ENCODE peak calls at places on chromosomes 1 and 21, in five cellular contexts. One of them, this sample, is unnamed.

GRCh38 chr1:168717906-168718891 is 10.8 kb downstream of the DPT start:
- DNase-seq in AG04450: no peak
- DNase-seq in GM10248: no peak
- DNase-seq in ovary: no peak
- DNase-seq in stomach: peak
- DNase-seq in this sample: no peak

GRCh38 chr21:25313891-25314646 is 293.2 kb downstream of the MRPL39 start:
- DNase-seq in AG04450: peak
- DNase-seq in GM10248: no peak
- DNase-seq in ovary: no peak
- DNase-seq in stomach: no peak
- DNase-seq in this sample: no peak

GRCh38 chr1:18481921-18482701 is 1.4 kb downstream of the KLHDC7A start:
- DNase-seq in AG04450: no peak
- DNase-seq in GM10248: no peak
- DNase-seq in ovary: no peak
- DNase-seq in stomach: peak
- DNase-seq in this sample: no peak

GRCh38 chr1:161943713-161944112 is 80.0 kb downstream of the OLFML2B start:
- DNase-seq in AG04450: no peak
- DNase-seq in GM10248: no peak
- DNase-seq in ovary: no peak
- DNase-seq in stomach: no peak
- DNase-seq in this sample: no peak

GRCh38 chr1:228000836-228001563 is 5.8 kb upstream of the WNT3A start:
- DNase-seq in AG04450: no peak
- DNase-seq in GM10248: peak
- DNase-seq in ovary: no peak
- DNase-seq in stomach: peak
- DNase-seq in this sample: no peak

GRCh38 chr1:174276087-174276486 is 116.8 kb downstream of the RABGAP1L start:
- DNase-seq in AG04450: no peak
- DNase-seq in GM10248: no peak
- DNase-seq in ovary: no peak
- DNase-seq in stomach: no peak
- DNase-seq in this sample: no peak

GRCh38 chr21:25862112-25862511 is 127.3 kb downstream of the GABPA start:
- DNase-seq in AG04450: no peak
- DNase-seq in GM10248: no peak
- DNase-seq in ovary: no peak
- DNase-seq in stomach: no peak
- DNase-seq in this sample: no peak

GRCh38 chr1:94697839-94698238 is 122.3 kb upstream of the SLC44A3 start:
- DNase-seq in AG04450: no peak
- DNase-seq in GM10248: no peak
- DNase-seq in ovary: no peak
- DNase-seq in stomach: no peak
- DNase-seq in this sample: no peak

GRCh38 chr1:185789846-185790735 is 55.9 kb downstream of the HMCN1 start:
- DNase-seq in AG04450: no peak
- DNase-seq in GM10248: no peak
- DNase-seq in ovary: no peak
- DNase-seq in stomach: no peak
- DNase-seq in this sample: peak

GRCh38 chr1:229690662-229691061 is 64.6 kb downstream of the URB2 start:
- DNase-seq in AG04450: no peak
- DNase-seq in GM10248: no peak
- DNase-seq in ovary: no peak
- DNase-seq in stomach: no peak
- DNase-seq in this sample: no peak

GRCh38 chr1:237879195-237879594 is 11.5 kb downstream of the ZP4 start:
- DNase-seq in AG04450: no peak
- DNase-seq in GM10248: no peak
- DNase-seq in ovary: no peak
- DNase-seq in stomach: no peak
- DNase-seq in this sample: no peak

GRCh38 chr1:46581685-46582455 is 22.2 kb downstream of the MKNK1 start:
- DNase-seq in AG04450: no peak
- DNase-seq in GM10248: no peak
- DNase-seq in ovary: no peak
- DNase-seq in stomach: no peak
- DNase-seq in this sample: no peak

GRCh38 chr1:176785046-176785445 is 322.1 kb downstream of the PAPPA2 start:
- DNase-seq in AG04450: no peak
- DNase-seq in GM10248: no peak
- DNase-seq in ovary: no peak
- DNase-seq in stomach: no peak
- DNase-seq in this sample: no peak

GRCh38 chr1:154999651-155000474 is 2.7 kb upstream of the ZBTB7B start:
- DNase-seq in AG04450: no peak
- DNase-seq in GM10248: peak
- DNase-seq in ovary: peak
- DNase-seq in stomach: peak
- DNase-seq in this sample: no peak

GRCh38 chr1:22526677-22527076 is 36.6 kb upstream of the EPHA8 start:
- DNase-seq in AG04450: no peak
- DNase-seq in GM10248: no peak
- DNase-seq in ovary: no peak
- DNase-seq in stomach: no peak
- DNase-seq in this sample: no peak

GRCh38 chr1:47593598-47594285 is 155.9 kb downstream of the FOXD2 start:
- DNase-seq in AG04450: no peak
- DNase-seq in GM10248: no peak
- DNase-seq in ovary: no peak
- DNase-seq in stomach: no peak
- DNase-seq in this sample: no peak

GRCh38 chr1:220113136-220113695 is 19.3 kb downstream of the IARS2 start:
- DNase-seq in AG04450: no peak
- DNase-seq in GM10248: peak
- DNase-seq in ovary: no peak
- DNase-seq in stomach: no peak
- DNase-seq in this sample: no peak

GRCh38 chr1:202210370-202210769 is 16.8 kb downstream of the LGR6 start:
- DNase-seq in AG04450: no peak
- DNase-seq in GM10248: no peak
- DNase-seq in ovary: no peak
- DNase-seq in stomach: no peak
- DNase-seq in this sample: no peak

GRCh38 chr1:43286115-43286514 is 734 bp upstream of the C1orf210 start:
- DNase-seq in AG04450: no peak
- DNase-seq in GM10248: no peak
- DNase-seq in ovary: no peak
- DNase-seq in stomach: peak
- DNase-seq in this sample: no peak

GRCh38 chr1:49436865-49437264 is 586.9 kb downstream of the AGBL4 start:
- DNase-seq in AG04450: no peak
- DNase-seq in GM10248: no peak
- DNase-seq in ovary: no peak
- DNase-seq in stomach: no peak
- DNase-seq in this sample: no peak

DNA sequence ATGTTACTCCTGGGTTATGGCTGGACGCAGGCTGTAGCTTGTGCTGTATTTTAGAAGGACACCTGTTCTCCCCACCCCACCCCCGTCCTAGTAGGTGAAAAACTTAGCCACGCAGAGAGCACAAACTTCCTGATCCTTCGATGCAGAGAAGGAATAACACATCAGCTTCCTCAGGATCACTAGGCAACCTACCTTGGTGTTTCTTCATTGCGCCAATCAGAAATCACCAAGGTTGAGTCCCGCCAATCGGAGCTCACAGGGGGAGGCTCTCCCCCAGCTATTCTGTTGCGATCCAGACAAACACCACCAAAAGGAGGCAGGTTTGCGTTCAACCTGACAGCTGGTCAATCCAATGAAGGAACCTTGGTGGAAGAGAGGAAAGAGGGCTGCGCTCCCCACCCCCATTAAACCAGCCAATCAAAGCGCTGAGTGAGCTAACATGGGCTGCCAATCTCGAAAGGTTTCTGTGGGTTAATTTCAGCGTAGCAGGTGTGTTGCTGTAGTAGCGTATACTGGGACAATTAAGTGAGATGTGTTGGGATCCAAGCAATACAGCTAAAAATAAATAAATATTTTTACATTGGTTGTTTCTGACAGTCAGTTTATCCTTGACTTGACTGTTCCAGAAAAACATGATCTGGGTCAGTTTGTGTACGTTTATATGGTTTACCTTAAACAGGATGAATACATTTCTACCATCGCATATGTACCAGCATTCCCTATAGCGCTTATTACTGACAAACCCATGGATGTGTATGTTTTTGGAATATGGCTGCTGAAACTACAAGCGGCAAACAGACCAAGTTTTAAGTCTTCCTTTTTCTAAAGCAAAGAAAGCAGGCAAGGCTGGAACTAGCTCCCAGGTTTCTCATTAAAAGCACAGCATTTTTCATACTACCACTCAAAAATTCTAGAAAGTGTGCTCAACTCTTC is at the start of gene GOLPH3L:
- DNase-seq in AG04450: peak
- DNase-seq in GM10248: peak
- DNase-seq in ovary: peak
- DNase-seq in stomach: peak
- DNase-seq in this sample: peak
- TF ChIP-seq CTCF in AG04450: peak
- TF ChIP-seq CTCF in GM10248: no peak
- TF ChIP-seq CTCF in ovary: peak
- TF ChIP-seq CTCF in stomach: no peak
- TF ChIP-seq CTCF in this sample: no peak

GRCh38 chr1:98385691-98386090 is 275.8 kb upstream of the SNX7 start:
- DNase-seq in AG04450: no peak
- DNase-seq in GM10248: no peak
- DNase-seq in ovary: no peak
- DNase-seq in stomach: no peak
- DNase-seq in this sample: no peak

GRCh38 chr1:98388431-98388830 is 273.1 kb upstream of the SNX7 start:
- DNase-seq in AG04450: peak
- DNase-seq in GM10248: no peak
- DNase-seq in ovary: no peak
- DNase-seq in stomach: no peak
- DNase-seq in this sample: no peak

GRCh38 chr1:98389809-98390208 is 271.7 kb upstream of the SNX7 start:
- DNase-seq in AG04450: peak
- DNase-seq in GM10248: no peak
- DNase-seq in ovary: no peak
- DNase-seq in stomach: no peak
- DNase-seq in this sample: no peak

GRCh38 chr1:98387701-98388100 is 273.8 kb upstream of the SNX7 start:
- DNase-seq in AG04450: no peak
- DNase-seq in GM10248: no peak
- DNase-seq in ovary: no peak
- DNase-seq in stomach: no peak
- DNase-seq in this sample: no peak

GRCh38 chr1:98386675-98387440 is 274.7 kb upstream of the SNX7 start:
- DNase-seq in AG04450: no peak
- DNase-seq in GM10248: no peak
- DNase-seq in ovary: no peak
- DNase-seq in stomach: no peak
- DNase-seq in this sample: no peak
- TF ChIP-seq CTCF in AG04450: no peak
- TF ChIP-seq CTCF in GM10248: no peak
- TF ChIP-seq CTCF in ovary: no peak
- TF ChIP-seq CTCF in stomach: no peak
- TF ChIP-seq CTCF in this sample: no peak

GRCh38 chr1:27575861-27576331 is 28.0 kb downstream of the AHDC1 start:
- DNase-seq in AG04450: no peak
- DNase-seq in GM10248: peak
- DNase-seq in ovary: peak
- DNase-seq in stomach: peak
- DNase-seq in this sample: no peak
- TF ChIP-seq CTCF in AG04450: no peak
- TF ChIP-seq CTCF in GM10248: peak
- TF ChIP-seq CTCF in ovary: no peak
- TF ChIP-seq CTCF in stomach: no peak
- TF ChIP-seq CTCF in this sample: no peak

GRCh38 chr1:37020653-37021277 is 13.6 kb downstream of the GRIK3 start:
- DNase-seq in AG04450: no peak
- DNase-seq in GM10248: no peak
- DNase-seq in ovary: no peak
- DNase-seq in stomach: no peak
- DNase-seq in this sample: peak
- TF ChIP-seq CTCF in AG04450: peak
- TF ChIP-seq CTCF in GM10248: no peak
- TF ChIP-seq CTCF in ovary: no peak
- TF ChIP-seq CTCF in stomach: no peak
- TF ChIP-seq CTCF in this sample: no peak

GRCh38 chr1:58136502-58136901 is 410.0 kb downstream of the OMA1 start:
- DNase-seq in AG04450: no peak
- DNase-seq in GM10248: no peak
- DNase-seq in ovary: no peak
- DNase-seq in stomach: no peak
- DNase-seq in this sample: no peak
- TF ChIP-seq CTCF in AG04450: no peak
- TF ChIP-seq CTCF in GM10248: no peak
- TF ChIP-seq CTCF in ovary: no peak
- TF ChIP-seq CTCF in stomach: no peak
- TF ChIP-seq CTCF in this sample: no peak

GRCh38 chr21:46284722-46285121 is 689 bp downstream of the MCM3AP start:
- DNase-seq in AG04450: no peak
- DNase-seq in GM10248: no peak
- DNase-seq in ovary: no peak
- DNase-seq in stomach: no peak
- DNase-seq in this sample: no peak

GRCh38 chr21:46286668-46286982 is 483 bp downstream of the YBEY start:
- DNase-seq in AG04450: no peak
- DNase-seq in GM10248: no peak
- DNase-seq in ovary: no peak
- DNase-seq in stomach: no peak
- DNase-seq in this sample: no peak

GRCh38 chr21:46285206-46285661 is at the start of gene MCM3AP:
- DNase-seq in AG04450: no peak
- DNase-seq in GM10248: no peak
- DNase-seq in ovary: no peak
- DNase-seq in stomach: no peak
- DNase-seq in this sample: no peak

GRCh38 chr21:46287541-46287940 is 1.4 kb downstream of the YBEY start:
- DNase-seq in AG04450: no peak
- DNase-seq in GM10248: no peak
- DNase-seq in ovary: no peak
- DNase-seq in stomach: no peak
- DNase-seq in this sample: no peak

GRCh38 chr21:46285761-46286667 is at the start of gene YBEY:
- DNase-seq in AG04450: peak
- DNase-seq in GM10248: peak
- DNase-seq in ovary: peak
- DNase-seq in stomach: peak
- DNase-seq in this sample: peak
- TF ChIP-seq CTCF in AG04450: peak
- TF ChIP-seq CTCF in GM10248: peak
- TF ChIP-seq CTCF in ovary: peak
- TF ChIP-seq CTCF in stomach: no peak
- TF ChIP-seq CTCF in this sample: peak

This sample was measured in neural crest cell.